ENCODE peak calls at places on chromosomes 1 and 21, in six cellular contexts. A is tibial artery, C is Peyer's patch, J is IMR-90, Y is aorta, F is uterus. U is an unnamed sample.

GRCh38 chr1:232568331-232568852 is 61.5 kb downstream of the SIPA1L2 start:
- DNase-seq in Y (no peak), A (no peak), C (no peak), J (no peak), F (no peak), U (no peak)

GRCh38 chr1:235018161-235018560 is 110.5 kb downstream of the TOMM20 start:
- DNase-seq in J (peak; percentile 98), Y (peak; percentile 67), C (no peak), F (peak; percentile 11), A (no peak), U (no peak)

GRCh38 chr1:209850342-209850979 is 22.7 kb downstream of the UTP25 start:
- DNase-seq in F (no peak), C (no peak), A (no peak), J (peak; percentile 45), Y (no peak), U (peak; percentile 70)

GRCh38 chr1:154745286-154745731 is 124.8 kb downstream of the KCNN3 start:
- DNase-seq in A (no peak), Y (no peak), J (no peak), F (peak; percentile 81), C (no peak), U (no peak)

GRCh38 chr1:156115514-156116374 is 1.2 kb downstream of the LMNA start:
- DNase-seq in C (peak; percentile 81), J (peak; percentile 65), A (peak; percentile 76), Y (peak; percentile 82), F (peak; percentile 74), U (peak; percentile 79)

GRCh38 chr1:93880731-93881130 is 1.7 kb upstream of the DNTTIP2 start:
- DNase-seq in A (no peak), C (no peak), J (peak; percentile 60), F (no peak), Y (no peak), U (no peak)

GRCh38 chr1:86190873-86191272 is 34.3 kb upstream of the COL24A1 start:
- DNase-seq in F (no peak), A (no peak), Y (no peak), C (no peak), J (no peak), U (no peak)

GRCh38 chr1:161887724-161888287 is 121.7 kb downstream of the ATF6 start:
- DNase-seq in F (no peak), Y (no peak), C (no peak), A (no peak), J (no peak), U (no peak)

GRCh38 chr1:94329986-94330385 is 88.2 kb upstream of the ABCD3 start:
- DNase-seq in Y (no peak), C (no peak), J (peak; percentile 54), A (no peak), F (no peak), U (peak; percentile 19)

GRCh38 chr21:46000182-46000730 is 18.7 kb downstream of the COL6A1 start:
- DNase-seq in J (no peak), C (peak; percentile 41), A (no peak), F (peak; percentile 20), Y (peak; percentile 39), U (peak; percentile 12)

GRCh38 chr1:206608108-206608698 is 4.1 kb downstream of the EIF2D start:
- DNase-seq in Y (no peak), F (no peak), C (no peak), A (no peak), J (peak; percentile 37), U (peak; percentile 47)

GRCh38 chr1:89309828-89310227 is 37.2 kb upstream of the GBP5 start:
- DNase-seq in C (no peak), A (no peak), J (no peak), Y (no peak), F (no peak), U (no peak)

GRCh38 chr1:245378352-245379144 is 223.8 kb downstream of the KIF26B start:
- DNase-seq in F (no peak), C (no peak), Y (no peak), J (no peak), A (no peak), U (no peak)

GRCh38 chr1:183267646-183268431 is 81.8 kb downstream of the LAMC2 start:
- DNase-seq in Y (no peak), A (peak; percentile 59), J (peak; percentile 99), C (no peak), F (no peak), U (no peak)

GRCh38 chr21:7933923-7934322 is 2587.5 kb upstream of the TPTE start:
- DNase-seq in Y (no peak), F (no peak), J (no peak), C (no peak), A (no peak), U (no peak)
- H3K9me3 ChIP-seq in Y (peaks cover 13% of the 10 kb centered on the region), F (peaks cover 32% of the 10 kb centered on the region), J (peaks cover 24% of the 10 kb centered on the region), C (peaks cover 88% of the 10 kb centered on the region), A (peaks cover 90% of the 10 kb centered on the region), U (peaks cover 5% of the 10 kb centered on the region)

GRCh38 chr1:111615874-111616715 is 3.5 kb upstream of the RAP1A start:
- DNase-seq in J (peak; percentile 32), A (no peak), F (no peak), C (no peak), Y (no peak), U (no peak)
- H3K4me1 ChIP-seq in J (peaks cover 4% of the 10 kb centered on the region), A (no peaks in the 10 kb centered on the region), F (no peaks in the 10 kb centered on the region), C (peaks cover 4% of the 10 kb centered on the region), Y (no peaks in the 10 kb centered on the region), U (peaks cover 9% of the 10 kb centered on the region)

DNA sequence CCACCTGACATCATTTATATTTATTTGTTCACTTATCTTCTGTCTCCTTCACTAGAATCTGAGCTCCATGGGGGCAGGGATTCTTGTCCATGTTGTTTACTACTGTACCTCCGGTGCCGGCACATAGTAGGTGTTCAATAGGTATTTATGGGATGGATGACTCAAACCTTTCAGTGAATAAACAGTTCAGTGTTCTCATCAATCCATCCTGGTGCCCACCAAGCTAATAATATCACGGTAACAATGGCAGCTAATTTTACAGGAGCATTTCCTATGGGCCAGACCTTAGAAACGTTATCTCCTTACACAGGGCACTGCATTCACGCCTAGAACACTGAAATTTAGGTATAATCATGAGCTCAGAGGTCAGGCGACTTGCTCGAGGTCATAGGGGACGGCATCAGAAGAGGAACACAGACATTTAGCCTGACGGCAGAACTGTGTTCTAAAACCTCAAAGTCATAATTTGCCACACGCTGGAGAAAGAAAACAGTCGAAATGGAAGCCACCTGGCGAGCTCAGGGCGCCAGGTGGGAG is 1.3 kb upstream of the DRAXIN start:
- DNase-seq in J (no peak), F (no peak), C (no peak), A (no peak), Y (no peak), U (no peak)
- H3K4me3 ChIP-seq in J (no peak overlapping the region), F (no peak overlapping the region), C (no peak overlapping the region), A (no peak overlapping the region), Y (no peak overlapping the region), U (no peak overlapping the region)

GRCh38 chr1:55064071-55064581 is 24.8 kb downstream of the PCSK9 start:
- DNase-seq in Y (no peak), A (no peak), F (no peak), J (no peak), C (no peak), U (no peak)
- H3K9me3 ChIP-seq in Y (no peaks in the 10 kb centered on the region), A (no peaks in the 10 kb centered on the region), F (no peaks in the 10 kb centered on the region), J (no peaks in the 10 kb centered on the region), C (no peaks in the 10 kb centered on the region), U (no peaks in the 10 kb centered on the region)

DNA sequence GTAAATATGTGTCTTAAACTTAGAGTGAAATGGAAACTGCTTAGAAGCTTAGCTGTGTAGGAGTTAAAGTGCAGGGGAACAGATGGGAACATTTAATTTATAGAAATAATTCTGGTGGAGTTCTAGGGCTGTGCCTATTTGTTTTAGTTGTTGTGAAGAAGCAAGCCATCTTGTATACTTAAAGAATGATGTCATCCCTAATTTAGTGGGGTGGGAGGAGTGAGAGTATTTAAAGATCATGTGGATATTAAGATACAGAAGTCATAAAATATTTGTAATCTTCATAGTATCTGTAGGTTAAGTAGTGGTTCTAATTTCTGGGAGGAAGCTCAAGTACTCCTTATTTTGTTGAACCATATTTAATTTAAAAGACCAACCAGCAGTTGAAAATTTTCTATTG is 41.5 kb downstream of the BACH1 start:
- DNase-seq in C (no peak), A (no peak), Y (no peak), F (no peak), J (peak; percentile 55), U (no peak)
- H3K4me1 ChIP-seq in C (no peaks in the 10 kb centered on the region), A (no peaks in the 10 kb centered on the region), Y (peaks cover 10% of the 10 kb centered on the region), F (no peaks in the 10 kb centered on the region), J (peaks cover 26% of the 10 kb centered on the region), U (no peaks in the 10 kb centered on the region)

GRCh38 chr1:54965624-54966340 is 14.6 kb upstream of the TMEM61 start:
- DNase-seq in F (peak; percentile 26), A (peak; percentile 83), Y (peak; percentile 84), J (peak; percentile 45), C (no peak), U (peak; percentile 72)

GRCh38 chr1:54969879-54970278 is 10.5 kb upstream of the TMEM61 start:
- DNase-seq in Y (no peak), F (no peak), A (no peak), C (no peak), J (no peak), U (no peak)

GRCh38 chr1:54968581-54968980 is 11.8 kb upstream of the TMEM61 start:
- DNase-seq in Y (no peak), J (no peak), C (no peak), A (no peak), F (no peak), U (no peak)

GRCh38 chr1:54970901-54971300 is 9.5 kb upstream of the TMEM61 start:
- DNase-seq in A (no peak), F (no peak), C (no peak), J (no peak), Y (no peak), U (no peak)

GRCh38 chr1:54967372-54967771 is 13.1 kb upstream of the TMEM61 start:
- DNase-seq in F (no peak), A (no peak), J (no peak), C (no peak), Y (no peak), U (no peak)
- H3K4me3 ChIP-seq in F (no peak overlapping the region), A (no peak overlapping the region), J (no peak overlapping the region), C (no peak overlapping the region), Y (no peak overlapping the region), U (no peak overlapping the region)